ENCODE peak calls at places on chromosome 1, in five cellular contexts. N, I, A, V and D are unnamed samples.

GRCh38 chr1:179164494-179164893 is 65.0 kb downstream of the ABL2 start:
- DNase-seq in N (no peak), I (no peak), A (no peak), V (no peak), D (no peak)

GRCh38 chr1:115666206-115666605 is 24.4 kb downstream of the VANGL1 start:
- DNase-seq in N (no peak), I (no peak), A (no peak), V (no peak), D (no peak)

GRCh38 chr1:17120962-17121837 is 1.9 kb upstream of the PADI2 start:
- DNase-seq in N (no peak), I (no peak), A (no peak), V (no peak), D (no peak)

GRCh38 chr1:237868814-237869600 is 21.7 kb downstream of the ZP4 start:
- DNase-seq in N (no peak), I (no peak), A (no peak), V (no peak), D (no peak)

GRCh38 chr1:150051089-150051373 is 16.5 kb upstream of the VPS45 start:
- DNase-seq in N (no peak), I (no peak), A (no peak), V (no peak), D (no peak)

GRCh38 chr1:240619901-240620621 is 8.1 kb upstream of the GREM2 start:
- DNase-seq in N (no peak), I (no peak), A (no peak), V (no peak), D (no peak)

GRCh38 chr1:164858233-164858632 is 299.2 kb downstream of the PBX1 start:
- DNase-seq in N (no peak), I (no peak), A (no peak), V (no peak), D (no peak)

GRCh38 chr1:63621698-63622097 is 28.5 kb downstream of the PGM1 start:
- DNase-seq in N (peak), I (no peak), A (no peak), V (no peak), D (no peak)

GRCh38 chr1:157117527-157118057 is 18.0 kb upstream of the ETV3L start:
- DNase-seq in N (no peak), I (no peak), A (no peak), V (no peak), D (no peak)

GRCh38 chr1:234827181-234827580 is 217.2 kb upstream of the IRF2BP2 start:
- DNase-seq in N (no peak), I (no peak), A (no peak), V (no peak), D (no peak)

GRCh38 chr1:31511848-31512615 is 64.3 kb upstream of the TINAGL1 start:
- DNase-seq in N (peak), I (peak), A (no peak), V (no peak), D (no peak)